ENCODE peak calls at places on chromosomes 5 and 9, in six cellular contexts. T is stimulated activated CD4-positive, alpha-beta T cell treated with anti-CD3 and anti-CD28 coated beads, TNF-alpha, amount 100 ng/mL, for 48 hours; U is cardiac muscle cell; H is NCI-H2029 treated with DMSO at 0.1 percent for 48 hours; P is T-cell; X is HS-5. D is an unnamed sample.

GRCh38 chr9:132834343-132834742 is 43.7 kb downstream of the AK8 start:
- DNase-seq in T (no peak), U (no peak), H (no peak), P (no peak), X (no peak), D (no peak)

GRCh38 chr5:131988601-131989000 is 22.9 kb downstream of the ACSL6 start:
- DNase-seq in T (no peak), U (no peak), H (no peak), P (no peak), X (no peak), D (no peak)

GRCh38 chr9:77152289-77152688 is 25.0 kb upstream of the VPS13A start:
- DNase-seq in T (no peak), U (no peak), H (no peak), P (no peak), X (no peak), D (no peak)

GRCh38 chr5:82174128-82174918 is 103.8 kb downstream of the RPS23 start:
- DNase-seq in T (peak), U (peak), H (peak), P (peak), X (no peak), D (peak)

GRCh38 chr5:160919610-160920009 is 67.6 kb upstream of the ATP10B start:
- DNase-seq in T (no peak), U (no peak), H (peak), P (no peak), X (no peak), D (no peak)

GRCh38 chr5:132342291-132343180 is 27.0 kb upstream of the SLC22A5 start:
- DNase-seq in T (no peak), U (no peak), H (no peak), P (no peak), X (no peak), D (no peak)

GRCh38 chr5:99179206-99179605 is 250.4 kb upstream of the CHD1 start:
- DNase-seq in T (no peak), U (no peak), H (no peak), P (no peak), X (no peak), D (no peak)

GRCh38 chr5:72160299-72160698 is 53.0 kb downstream of the MAP1B start:
- DNase-seq in T (no peak), U (no peak), H (no peak), P (no peak), X (no peak), D (no peak)

GRCh38 chr9:36486454-36486932 is 86.2 kb upstream of the MELK start:
- DNase-seq in T (no peak), U (peak), H (no peak), P (no peak), X (no peak), D (peak)

GRCh38 chr5:157744055-157745011 is 821 bp downstream of the LSM11 start:
- DNase-seq in T (no peak), U (peak), H (no peak), P (no peak), X (no peak), D (no peak)

GRCh38 chr9:100281069-100281468 is 71.7 kb downstream of the TEX10 start:
- DNase-seq in T (no peak), U (no peak), H (no peak), P (no peak), X (no peak), D (no peak)

GRCh38 chr5:14580037-14581034 is 1.3 kb upstream of the OTULINL start:
- DNase-seq in T (no peak), U (no peak), H (peak), P (no peak), X (no peak), D (no peak)

GRCh38 chr9:21831841-21832509 is 29.5 kb downstream of the MTAP start:
- DNase-seq in T (no peak), U (no peak), H (no peak), P (no peak), X (peak), D (no peak)

GRCh38 chr5:55308254-55308836 is 556 bp downstream of the MTREX start:
- DNase-seq in T (no peak), U (no peak), H (peak), P (peak), X (no peak), D (no peak)

GRCh38 chr5:44727100-44727499 is 81.6 kb upstream of the MRPS30 start:
- DNase-seq in T (no peak), U (peak), H (no peak), P (no peak), X (no peak), D (no peak)

GRCh38 chr5:122515709-122516431 is 203.8 kb downstream of the SNCAIP start:
- DNase-seq in T (no peak), U (peak), H (peak), P (no peak), X (peak), D (no peak)

GRCh38 chr9:123614503-123615258 is 258.7 kb downstream of the CRB2 start:
- DNase-seq in T (no peak), U (no peak), H (peak), P (no peak), X (no peak), D (no peak)

GRCh38 chr5:150164640-150165039 is 1.9 kb upstream of the CDX1 start:
- DNase-seq in T (no peak), U (no peak), H (no peak), P (no peak), X (no peak), D (no peak)

GRCh38 chr5:2187687-2188086 is 305.0 kb upstream of the IRX4 start:
- DNase-seq in T (no peak), U (no peak), H (no peak), P (no peak), X (no peak), D (no peak)

GRCh38 chr5:1182633-1183423 is 18.6 kb upstream of the SLC6A19 start:
- DNase-seq in T (no peak), U (peak), H (no peak), P (no peak), X (no peak), D (no peak)

GRCh38 chr5:54275361-54275760 is 35.0 kb downstream of the ARL15 start:
- DNase-seq in T (no peak), U (no peak), H (no peak), P (no peak), X (no peak), D (no peak)

GRCh38 chr9:73270967-73271722 is 119.5 kb downstream of the ANXA1 start:
- DNase-seq in T (no peak), U (no peak), H (no peak), P (no peak), X (peak), D (no peak)

GRCh38 chr9:19424176-19424779 is 15.5 kb downstream of the ACER2 start:
- DNase-seq in T (no peak), U (no peak), H (no peak), P (no peak), X (no peak), D (no peak)

GRCh38 chr9:31535659-31536058 is 848.8 kb upstream of the ACO1 start:
- DNase-seq in T (no peak), U (no peak), H (no peak), P (no peak), X (no peak), D (no peak)

D was measured in immature natural killer cell.